ENCODE peak calls at places on chromosomes 6 and 20, in five cellular contexts. One of them, this sample, is unnamed.
A peak's percentile ranks its signal among the peaks of the same experiment; 100 is the strongest.

GRCh38 chr6:99002826-99003225 is 55.1 kb upstream of the FBXL4 start:
- DNase-seq in BJ: no peak
- DNase-seq in brain microvascular endothelial cell: no peak
- DNase-seq in small intestine: no peak
- DNase-seq in stimulated activated effector memory CD8-positive, alpha-beta T cell treated with anti-CD3 and anti-CD28 coated beads, Interleukin-12 subunit alpha, Interleukin-12 subunit beta, amount 100 ng/mL, for 72 hours: no peak
- DNase-seq in this sample: no peak

GRCh38 chr6:26295691-26296555 is 69.1 kb upstream of the BTN3A2 start:
- DNase-seq in BJ: no peak
- DNase-seq in brain microvascular endothelial cell: peak; percentile 93
- DNase-seq in small intestine: peak; percentile 98
- DNase-seq in stimulated activated effector memory CD8-positive, alpha-beta T cell treated with anti-CD3 and anti-CD28 coated beads, Interleukin-12 subunit alpha, Interleukin-12 subunit beta, amount 100 ng/mL, for 72 hours: no peak
- DNase-seq in this sample: peak; percentile 71

GRCh38 chr6:43972179-43972914 is 154.9 kb downstream of the MRPL14 start:
- DNase-seq in BJ: no peak
- DNase-seq in brain microvascular endothelial cell: no peak
- DNase-seq in small intestine: no peak
- DNase-seq in stimulated activated effector memory CD8-positive, alpha-beta T cell treated with anti-CD3 and anti-CD28 coated beads, Interleukin-12 subunit alpha, Interleukin-12 subunit beta, amount 100 ng/mL, for 72 hours: no peak
- DNase-seq in this sample: no peak

GRCh38 chr6:34723203-34723602 is 26.6 kb upstream of the ILRUN start:
- DNase-seq in BJ: no peak
- DNase-seq in brain microvascular endothelial cell: peak; percentile 32
- DNase-seq in small intestine: no peak
- DNase-seq in stimulated activated effector memory CD8-positive, alpha-beta T cell treated with anti-CD3 and anti-CD28 coated beads, Interleukin-12 subunit alpha, Interleukin-12 subunit beta, amount 100 ng/mL, for 72 hours: no peak
- DNase-seq in this sample: no peak

GRCh38 chr20:62740286-62741141 is 31.9 kb downstream of the NTSR1 start:
- DNase-seq in BJ: peak; percentile 59
- DNase-seq in brain microvascular endothelial cell: peak; percentile 89
- DNase-seq in small intestine: peak; percentile 51
- DNase-seq in stimulated activated effector memory CD8-positive, alpha-beta T cell treated with anti-CD3 and anti-CD28 coated beads, Interleukin-12 subunit alpha, Interleukin-12 subunit beta, amount 100 ng/mL, for 72 hours: peak; percentile 66
- DNase-seq in this sample: no peak

GRCh38 chr6:34232901-34233300 is 3.8 kb upstream of the HMGA1 start:
- DNase-seq in BJ: no peak
- DNase-seq in brain microvascular endothelial cell: no peak
- DNase-seq in small intestine: no peak
- DNase-seq in stimulated activated effector memory CD8-positive, alpha-beta T cell treated with anti-CD3 and anti-CD28 coated beads, Interleukin-12 subunit alpha, Interleukin-12 subunit beta, amount 100 ng/mL, for 72 hours: no peak
- DNase-seq in this sample: peak; percentile 67

GRCh38 chr6:4957521-4958231 is 46.2 kb downstream of the RPP40 start:
- DNase-seq in BJ: no peak
- DNase-seq in brain microvascular endothelial cell: no peak
- DNase-seq in small intestine: peak; percentile 15
- DNase-seq in stimulated activated effector memory CD8-positive, alpha-beta T cell treated with anti-CD3 and anti-CD28 coated beads, Interleukin-12 subunit alpha, Interleukin-12 subunit beta, amount 100 ng/mL, for 72 hours: no peak
- DNase-seq in this sample: no peak

GRCh38 chr6:86357877-86358276 is 579.5 kb upstream of the HTR1E start:
- DNase-seq in BJ: no peak
- DNase-seq in brain microvascular endothelial cell: no peak
- DNase-seq in small intestine: no peak
- DNase-seq in stimulated activated effector memory CD8-positive, alpha-beta T cell treated with anti-CD3 and anti-CD28 coated beads, Interleukin-12 subunit alpha, Interleukin-12 subunit beta, amount 100 ng/mL, for 72 hours: no peak
- DNase-seq in this sample: no peak

GRCh38 chr6:127606131-127606562 is 29.2 kb downstream of the C6orf58 start:
- DNase-seq in BJ: no peak
- DNase-seq in brain microvascular endothelial cell: peak; percentile 44
- DNase-seq in small intestine: no peak
- DNase-seq in stimulated activated effector memory CD8-positive, alpha-beta T cell treated with anti-CD3 and anti-CD28 coated beads, Interleukin-12 subunit alpha, Interleukin-12 subunit beta, amount 100 ng/mL, for 72 hours: no peak
- DNase-seq in this sample: no peak

GRCh38 chr20:34538671-34539123 is 19.8 kb upstream of the MAP1LC3A start:
- DNase-seq in BJ: no peak
- DNase-seq in brain microvascular endothelial cell: peak; percentile 43
- DNase-seq in small intestine: peak; percentile 45
- DNase-seq in stimulated activated effector memory CD8-positive, alpha-beta T cell treated with anti-CD3 and anti-CD28 coated beads, Interleukin-12 subunit alpha, Interleukin-12 subunit beta, amount 100 ng/mL, for 72 hours: peak; percentile 45
- DNase-seq in this sample: peak; percentile 73

GRCh38 chr6:119484598-119484997 is 135.0 kb upstream of the MAN1A1 start:
- DNase-seq in BJ: peak; percentile 24
- DNase-seq in brain microvascular endothelial cell: peak; percentile 75
- DNase-seq in small intestine: peak; percentile 13
- DNase-seq in stimulated activated effector memory CD8-positive, alpha-beta T cell treated with anti-CD3 and anti-CD28 coated beads, Interleukin-12 subunit alpha, Interleukin-12 subunit beta, amount 100 ng/mL, for 72 hours: no peak
- DNase-seq in this sample: no peak

GRCh38 chr20:58683132-58683531 is 9.5 kb upstream of the NPEPL1 start:
- DNase-seq in BJ: no peak
- DNase-seq in brain microvascular endothelial cell: no peak
- DNase-seq in small intestine: no peak
- DNase-seq in stimulated activated effector memory CD8-positive, alpha-beta T cell treated with anti-CD3 and anti-CD28 coated beads, Interleukin-12 subunit alpha, Interleukin-12 subunit beta, amount 100 ng/mL, for 72 hours: no peak
- DNase-seq in this sample: no peak

GRCh38 chr6:15444081-15444731 is 198.3 kb downstream of the JARID2 start:
- DNase-seq in BJ: no peak
- DNase-seq in brain microvascular endothelial cell: no peak
- DNase-seq in small intestine: no peak
- DNase-seq in stimulated activated effector memory CD8-positive, alpha-beta T cell treated with anti-CD3 and anti-CD28 coated beads, Interleukin-12 subunit alpha, Interleukin-12 subunit beta, amount 100 ng/mL, for 72 hours: no peak
- DNase-seq in this sample: no peak

GRCh38 chr6:9851006-9851405 is 563.9 kb downstream of the TFAP2A start:
- DNase-seq in BJ: no peak
- DNase-seq in brain microvascular endothelial cell: no peak
- DNase-seq in small intestine: no peak
- DNase-seq in stimulated activated effector memory CD8-positive, alpha-beta T cell treated with anti-CD3 and anti-CD28 coated beads, Interleukin-12 subunit alpha, Interleukin-12 subunit beta, amount 100 ng/mL, for 72 hours: no peak
- DNase-seq in this sample: no peak

GRCh38 chr6:128491643-128492206 is 28.7 kb downstream of the PTPRK start:
- DNase-seq in BJ: no peak
- DNase-seq in brain microvascular endothelial cell: peak; percentile 86
- DNase-seq in small intestine: peak; percentile 59
- DNase-seq in stimulated activated effector memory CD8-positive, alpha-beta T cell treated with anti-CD3 and anti-CD28 coated beads, Interleukin-12 subunit alpha, Interleukin-12 subunit beta, amount 100 ng/mL, for 72 hours: no peak
- DNase-seq in this sample: no peak

GRCh38 chr6:170276369-170277057 is 14.4 kb downstream of the DLL1 start:
- DNase-seq in BJ: no peak
- DNase-seq in brain microvascular endothelial cell: no peak
- DNase-seq in small intestine: no peak
- DNase-seq in stimulated activated effector memory CD8-positive, alpha-beta T cell treated with anti-CD3 and anti-CD28 coated beads, Interleukin-12 subunit alpha, Interleukin-12 subunit beta, amount 100 ng/mL, for 72 hours: no peak
- DNase-seq in this sample: no peak

GRCh38 chr6:122645256-122645655 is 35.1 kb downstream of the PKIB start:
- DNase-seq in BJ: no peak
- DNase-seq in brain microvascular endothelial cell: no peak
- DNase-seq in small intestine: peak; percentile 81
- DNase-seq in stimulated activated effector memory CD8-positive, alpha-beta T cell treated with anti-CD3 and anti-CD28 coated beads, Interleukin-12 subunit alpha, Interleukin-12 subunit beta, amount 100 ng/mL, for 72 hours: no peak
- DNase-seq in this sample: no peak

GRCh38 chr6:142827356-142827755 is 117.6 kb downstream of the HIVEP2 start:
- DNase-seq in BJ: no peak
- DNase-seq in brain microvascular endothelial cell: no peak
- DNase-seq in small intestine: peak; percentile 98
- DNase-seq in stimulated activated effector memory CD8-positive, alpha-beta T cell treated with anti-CD3 and anti-CD28 coated beads, Interleukin-12 subunit alpha, Interleukin-12 subunit beta, amount 100 ng/mL, for 72 hours: no peak
- DNase-seq in this sample: no peak

GRCh38 chr20:58231678-58232077 is 3.2 kb upstream of the ANKRD60 start:
- DNase-seq in BJ: no peak
- DNase-seq in brain microvascular endothelial cell: no peak
- DNase-seq in small intestine: no peak
- DNase-seq in stimulated activated effector memory CD8-positive, alpha-beta T cell treated with anti-CD3 and anti-CD28 coated beads, Interleukin-12 subunit alpha, Interleukin-12 subunit beta, amount 100 ng/mL, for 72 hours: no peak
- DNase-seq in this sample: no peak

GRCh38 chr20:59822291-59823029 is 111.0 kb downstream of the SYCP2 start:
- DNase-seq in BJ: no peak
- DNase-seq in brain microvascular endothelial cell: no peak
- DNase-seq in small intestine: no peak
- DNase-seq in stimulated activated effector memory CD8-positive, alpha-beta T cell treated with anti-CD3 and anti-CD28 coated beads, Interleukin-12 subunit alpha, Interleukin-12 subunit beta, amount 100 ng/mL, for 72 hours: no peak
- DNase-seq in this sample: no peak

GRCh38 chr20:38377039-38377715 is 30.9 kb downstream of the LBP start:
- DNase-seq in BJ: no peak
- DNase-seq in brain microvascular endothelial cell: no peak
- DNase-seq in small intestine: peak; percentile 48
- DNase-seq in stimulated activated effector memory CD8-positive, alpha-beta T cell treated with anti-CD3 and anti-CD28 coated beads, Interleukin-12 subunit alpha, Interleukin-12 subunit beta, amount 100 ng/mL, for 72 hours: no peak
- DNase-seq in this sample: no peak

GRCh38 chr20:47654370-47654769 is 130.9 kb downstream of the SULF2 start:
- DNase-seq in BJ: no peak
- DNase-seq in brain microvascular endothelial cell: no peak
- DNase-seq in small intestine: no peak
- DNase-seq in stimulated activated effector memory CD8-positive, alpha-beta T cell treated with anti-CD3 and anti-CD28 coated beads, Interleukin-12 subunit alpha, Interleukin-12 subunit beta, amount 100 ng/mL, for 72 hours: no peak
- DNase-seq in this sample: no peak

GRCh38 chr6:15266423-15266996 is 20.6 kb downstream of the JARID2 start:
- DNase-seq in BJ: no peak
- DNase-seq in brain microvascular endothelial cell: no peak
- DNase-seq in small intestine: no peak
- DNase-seq in stimulated activated effector memory CD8-positive, alpha-beta T cell treated with anti-CD3 and anti-CD28 coated beads, Interleukin-12 subunit alpha, Interleukin-12 subunit beta, amount 100 ng/mL, for 72 hours: no peak
- DNase-seq in this sample: peak; percentile 62

GRCh38 chr20:25014816-25015215 is 22.3 kb upstream of the APMAP start:
- DNase-seq in BJ: no peak
- DNase-seq in brain microvascular endothelial cell: no peak
- DNase-seq in small intestine: no peak
- DNase-seq in stimulated activated effector memory CD8-positive, alpha-beta T cell treated with anti-CD3 and anti-CD28 coated beads, Interleukin-12 subunit alpha, Interleukin-12 subunit beta, amount 100 ng/mL, for 72 hours: no peak
- DNase-seq in this sample: no peak

GRCh38 chr20:25247100-25247665 is 702 bp upstream of the PYGB start:
- DNase-seq in BJ: no peak
- DNase-seq in brain microvascular endothelial cell: peak; percentile 59
- DNase-seq in small intestine: peak; percentile 66
- DNase-seq in stimulated activated effector memory CD8-positive, alpha-beta T cell treated with anti-CD3 and anti-CD28 coated beads, Interleukin-12 subunit alpha, Interleukin-12 subunit beta, amount 100 ng/mL, for 72 hours: no peak
- DNase-seq in this sample: peak; percentile 50

GRCh38 chr6:29603930-29604329 is 19.0 kb downstream of the OR2H2 start:
- DNase-seq in BJ: no peak
- DNase-seq in brain microvascular endothelial cell: no peak
- DNase-seq in small intestine: no peak
- DNase-seq in stimulated activated effector memory CD8-positive, alpha-beta T cell treated with anti-CD3 and anti-CD28 coated beads, Interleukin-12 subunit alpha, Interleukin-12 subunit beta, amount 100 ng/mL, for 72 hours: no peak
- DNase-seq in this sample: no peak

GRCh38 chr20:12966468-12967085 is 42.2 kb upstream of the SPTLC3 start:
- DNase-seq in BJ: no peak
- DNase-seq in brain microvascular endothelial cell: peak; percentile 55
- DNase-seq in small intestine: no peak
- DNase-seq in stimulated activated effector memory CD8-positive, alpha-beta T cell treated with anti-CD3 and anti-CD28 coated beads, Interleukin-12 subunit alpha, Interleukin-12 subunit beta, amount 100 ng/mL, for 72 hours: no peak
- DNase-seq in this sample: no peak

GRCh38 chr6:170143401-170144150 is 147.3 kb downstream of the DLL1 start:
- DNase-seq in BJ: no peak
- DNase-seq in brain microvascular endothelial cell: no peak
- DNase-seq in small intestine: no peak
- DNase-seq in stimulated activated effector memory CD8-positive, alpha-beta T cell treated with anti-CD3 and anti-CD28 coated beads, Interleukin-12 subunit alpha, Interleukin-12 subunit beta, amount 100 ng/mL, for 72 hours: no peak
- DNase-seq in this sample: no peak

GRCh38 chr20:41052742-41053419 is 24.3 kb downstream of the TOP1 start:
- DNase-seq in BJ: peak; percentile 35
- DNase-seq in brain microvascular endothelial cell: peak; percentile 56
- DNase-seq in small intestine: peak; percentile 56
- DNase-seq in stimulated activated effector memory CD8-positive, alpha-beta T cell treated with anti-CD3 and anti-CD28 coated beads, Interleukin-12 subunit alpha, Interleukin-12 subunit beta, amount 100 ng/mL, for 72 hours: no peak
- DNase-seq in this sample: no peak

GRCh38 chr6:111950661-111951426 is 77.6 kb upstream of the FYN start:
- DNase-seq in BJ: no peak
- DNase-seq in brain microvascular endothelial cell: no peak
- DNase-seq in small intestine: no peak
- DNase-seq in stimulated activated effector memory CD8-positive, alpha-beta T cell treated with anti-CD3 and anti-CD28 coated beads, Interleukin-12 subunit alpha, Interleukin-12 subunit beta, amount 100 ng/mL, for 72 hours: no peak
- DNase-seq in this sample: no peak

GRCh38 chr6:24650365-24650764 is 4.4 kb upstream of the KIAA0319 start:
- DNase-seq in BJ: no peak
- DNase-seq in brain microvascular endothelial cell: no peak
- DNase-seq in small intestine: no peak
- DNase-seq in stimulated activated effector memory CD8-positive, alpha-beta T cell treated with anti-CD3 and anti-CD28 coated beads, Interleukin-12 subunit alpha, Interleukin-12 subunit beta, amount 100 ng/mL, for 72 hours: no peak
- DNase-seq in this sample: no peak

GRCh38 chr6:27863962-27864905 is 48.0 kb downstream of the OR2B2 start:
- DNase-seq in BJ: no peak
- DNase-seq in brain microvascular endothelial cell: peak; percentile 9
- DNase-seq in small intestine: peak; percentile 12
- DNase-seq in stimulated activated effector memory CD8-positive, alpha-beta T cell treated with anti-CD3 and anti-CD28 coated beads, Interleukin-12 subunit alpha, Interleukin-12 subunit beta, amount 100 ng/mL, for 72 hours: no peak
- DNase-seq in this sample: no peak

GRCh38 chr6:109478848-109479624 is 4.0 kb downstream of the ZBTB24 start:
- DNase-seq in BJ: no peak
- DNase-seq in brain microvascular endothelial cell: no peak
- DNase-seq in small intestine: no peak
- DNase-seq in stimulated activated effector memory CD8-positive, alpha-beta T cell treated with anti-CD3 and anti-CD28 coated beads, Interleukin-12 subunit alpha, Interleukin-12 subunit beta, amount 100 ng/mL, for 72 hours: no peak
- DNase-seq in this sample: no peak

GRCh38 chr6:53566755-53567154 is 21.9 kb upstream of the GCLC start:
- DNase-seq in BJ: no peak
- DNase-seq in brain microvascular endothelial cell: no peak
- DNase-seq in small intestine: no peak
- DNase-seq in stimulated activated effector memory CD8-positive, alpha-beta T cell treated with anti-CD3 and anti-CD28 coated beads, Interleukin-12 subunit alpha, Interleukin-12 subunit beta, amount 100 ng/mL, for 72 hours: no peak
- DNase-seq in this sample: no peak

GRCh38 chr6:46921059-46921458 is 679 bp downstream of the ADGRF5 start:
- DNase-seq in BJ: no peak
- DNase-seq in brain microvascular endothelial cell: no peak
- DNase-seq in small intestine: no peak
- DNase-seq in stimulated activated effector memory CD8-positive, alpha-beta T cell treated with anti-CD3 and anti-CD28 coated beads, Interleukin-12 subunit alpha, Interleukin-12 subunit beta, amount 100 ng/mL, for 72 hours: no peak
- DNase-seq in this sample: no peak

GRCh38 chr6:26217714-26218075 is 130.5 kb downstream of the HFE start:
- DNase-seq in BJ: no peak
- DNase-seq in brain microvascular endothelial cell: no peak
- DNase-seq in small intestine: peak; percentile 47
- DNase-seq in stimulated activated effector memory CD8-positive, alpha-beta T cell treated with anti-CD3 and anti-CD28 coated beads, Interleukin-12 subunit alpha, Interleukin-12 subunit beta, amount 100 ng/mL, for 72 hours: no peak
- DNase-seq in this sample: no peak